ENCODE peak calls at places on chromosomes 4 and X, in seven cellular contexts. D, X, K, V, G, T and N are unnamed samples.

GRCh38 chr4:5203925-5204324 is 152.6 kb downstream of the STK32B start:
- DNase-seq in G (no peak), T (no peak), V (no peak), K (no peak), X (no peak), D (no peak), N (no peak)

GRCh38 chrX:2767631-2768455 is 16.0 kb downstream of the XG start:
- DNase-seq in G (no peak), X (peak; percentile 37), T (no peak), D (no peak), K (no peak), V (no peak), N (no peak)

GRCh38 chrX:33840176-33840575 is 291.9 kb downstream of the FAM47A start:
- DNase-seq in K (no peak), G (no peak), T (no peak), D (no peak), V (no peak), X (no peak), N (no peak)

GRCh38 chrX:130502023-130502570 is 100.3 kb downstream of the RBMX2 start:
- DNase-seq in T (no peak), G (no peak), K (no peak), D (no peak), V (no peak), X (no peak), N (no peak)

GRCh38 chr4:70873216-70873615 is 29.0 kb upstream of the MOB1B start:
- DNase-seq in V (no peak), G (no peak), K (no peak), X (no peak), T (no peak), D (no peak), N (no peak)

GRCh38 chr4:124727331-124727730 is 14.8 kb upstream of the ANKRD50 start:
- DNase-seq in T (no peak), X (no peak), V (no peak), K (no peak), G (no peak), D (no peak), N (no peak)

GRCh38 chr4:88792268-88792781 is 94.7 kb upstream of the NAP1L5 start:
- DNase-seq in K (no peak), T (peak; percentile 16), D (no peak), V (no peak), X (peak; percentile 9), G (no peak), N (no peak)

GRCh38 chr4:23333946-23334878 is 555.6 kb downstream of the PPARGC1A start:
- DNase-seq in K (no peak), V (no peak), D (peak; percentile 9), X (no peak), T (peak; percentile 39), G (no peak), N (no peak)

GRCh38 chr4:75287738-75288517 is 226.3 kb downstream of the RCHY1 start:
- DNase-seq in X (no peak), G (no peak), K (no peak), T (no peak), D (no peak), V (no peak), N (no peak)

GRCh38 chr4:106172846-106173245 is 143.2 kb downstream of the TBCK start:
- DNase-seq in K (no peak), X (no peak), T (no peak), D (no peak), V (no peak), G (no peak), N (no peak)

GRCh38 chr4:5893013-5893580 is at the start of gene CRMP1:
- DNase-seq in X (no peak), K (peak; percentile 80), T (no peak), G (no peak), D (no peak), V (peak; percentile 97), N (no peak)

DNA sequence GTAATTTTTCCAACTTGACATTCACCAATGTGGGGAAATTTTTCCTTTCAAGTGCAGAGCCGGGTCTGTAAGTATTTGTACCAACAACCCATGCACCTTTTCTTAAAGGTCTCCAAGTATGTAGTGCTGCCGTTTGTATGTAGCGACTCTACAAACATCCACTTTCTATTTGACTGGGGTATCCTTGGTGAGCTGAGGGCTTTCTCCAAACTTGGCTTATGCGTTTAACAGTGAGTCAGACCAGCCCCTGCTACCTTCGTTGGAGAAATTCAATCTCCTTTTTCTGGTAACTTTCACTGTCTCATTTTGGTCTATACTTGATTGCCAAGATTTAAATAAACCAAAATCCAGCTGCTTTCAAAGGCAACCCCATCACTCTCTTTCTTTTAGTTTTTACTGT is 34.9 kb downstream of the MGST2 start:
- DNase-seq in D (no peak), T (no peak), G (no peak), V (no peak), X (no peak), K (no peak), N (no peak)
- TF ChIP-seq TAF1 in D (no peak), T (no peak), G (no peak), V (no peak), X (no peak), K (no peak), N (no peak)

GRCh38 chr4:78689700-78690318 is 86.3 kb upstream of the BMP2K start:
- DNase-seq in T (no peak), D (no peak), K (no peak), G (no peak), V (no peak), X (no peak), N (no peak)
- TF ChIP-seq TAF1 in T (no peak), D (no peak), K (no peak), G (no peak), V (no peak), X (no peak), N (no peak)

GRCh38 chr4:182724414-182724813 is 192.8 kb downstream of the DCTD start:
- DNase-seq in G (no peak), V (peak; percentile 56), D (no peak), T (no peak), K (no peak), X (no peak), N (no peak)
- TF ChIP-seq TAF1 in G (no peak), V (no peak), D (no peak), T (no peak), K (no peak), X (no peak), N (no peak)

GRCh38 chr4:162931257-162931648 is 235.4 kb downstream of the NAF1 start:
- DNase-seq in V (no peak), K (no peak), T (no peak), D (no peak), G (no peak), X (no peak), N (no peak)
- TF ChIP-seq TAF1 in V (no peak), K (no peak), T (no peak), D (no peak), G (no peak), X (no peak), N (no peak)

GRCh38 chrX:141641138-141641537 is 51.6 kb downstream of the SPANXA2 start:
- DNase-seq in T (no peak), G (no peak), X (no peak), D (no peak), K (no peak), V (no peak), N (no peak)
- TF ChIP-seq TAF1 in T (no peak), G (no peak), X (no peak), D (no peak), K (no peak), V (no peak), N (no peak)

GRCh38 chrX:150216716-150217115 is 146.4 kb upstream of the MAMLD1 start:
- DNase-seq in G (no peak), V (no peak), X (no peak), K (no peak), T (no peak), D (no peak), N (no peak)
- TF ChIP-seq TAF1 in G (no peak), V (no peak), X (no peak), K (no peak), T (no peak), D (no peak), N (no peak)

GRCh38 chr4:54959656-54960055 is 165.7 kb downstream of the KDR start:
- DNase-seq in X (no peak), T (no peak), K (no peak), V (no peak), D (no peak), G (no peak), N (no peak)
- TF ChIP-seq TAF1 in X (no peak), T (no peak), K (no peak), V (no peak), D (no peak), G (no peak), N (no peak)

DNA sequence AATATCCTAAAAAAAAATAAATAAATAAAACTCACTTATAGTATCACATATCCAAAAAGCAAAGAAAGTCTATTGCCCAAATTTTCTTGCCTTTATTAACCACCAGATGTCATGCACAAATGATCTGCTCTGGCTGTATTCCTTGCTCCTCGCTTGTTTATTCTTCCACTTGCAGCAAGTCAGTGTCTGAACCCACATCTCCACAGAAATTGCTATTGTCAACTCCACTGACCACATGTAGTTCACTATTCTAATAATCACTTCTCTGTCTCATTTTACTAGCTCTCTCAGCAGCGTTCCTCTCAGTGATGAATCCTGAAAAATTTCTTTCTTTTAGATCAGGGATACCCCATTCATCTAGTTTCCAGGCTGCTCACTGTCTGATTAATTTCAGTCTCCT is 29.3 kb upstream of the CXXC4 start:
- DNase-seq in D (no peak), K (no peak), X (no peak), G (no peak), V (no peak), T (no peak), N (no peak)
- TF ChIP-seq TAF1 in D (no peak), K (no peak), X (no peak), G (no peak), V (no peak), T (no peak), N (no peak)

DNA sequence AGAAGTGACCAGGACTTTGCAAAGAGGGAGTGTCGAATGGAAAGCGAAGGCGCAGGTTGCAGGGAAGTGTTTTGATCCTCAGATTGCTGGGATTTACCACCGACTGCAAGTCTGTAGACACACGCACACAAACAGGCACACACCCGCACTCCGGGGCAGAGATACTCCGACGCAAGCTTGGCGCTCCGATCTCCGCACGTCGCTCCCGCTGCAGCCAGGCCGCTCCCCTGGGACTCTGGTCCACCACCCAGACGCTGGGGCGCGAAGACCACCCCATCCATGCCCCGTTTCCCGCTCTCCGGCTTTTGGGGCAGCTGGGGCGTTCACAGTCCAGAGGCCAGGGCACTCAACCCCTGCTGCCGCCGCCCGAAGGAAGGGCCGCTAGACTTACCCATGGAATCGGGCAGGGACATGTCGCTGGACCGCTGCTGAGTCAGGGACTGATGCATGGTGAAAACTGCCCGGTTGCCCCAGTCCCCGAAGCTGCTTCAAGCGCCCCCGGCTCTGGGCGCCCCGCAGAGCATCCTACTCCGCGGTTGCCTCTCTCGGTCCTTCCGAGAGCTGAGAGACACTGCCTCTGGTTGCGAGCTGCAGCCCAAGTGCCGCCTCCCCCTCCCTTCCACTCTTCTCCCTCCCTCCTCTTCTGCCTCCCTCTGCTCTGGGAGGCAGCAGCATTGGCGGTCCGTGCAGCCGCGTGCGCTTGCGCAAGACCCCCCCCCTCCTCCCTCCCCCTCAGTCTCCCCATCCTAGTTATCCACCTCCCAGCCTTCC is at the start of gene TMEM255A:
- DNase-seq in K (peak; percentile 56), X (no peak), T (no peak), D (no peak), G (no peak), V (peak; percentile 47), N (no peak)
- TF ChIP-seq TAF1 in K (peak; percentile 19), X (no peak), T (no peak), D (no peak), G (no peak), V (no peak), N (no peak)